ENCODE peak calls at places on chromosomes 4 and X, in five cellular contexts. C is psoas muscle, N is nephron progenitor cell, G is omental fat pad, K is cardiac fibroblast. H is an unnamed sample.

GRCh38 chr4:101337688-101338087 is 9.6 kb downstream of the PPP3CA start:
- DNase-seq in C (no peak), N (no peak), G (no peak), K (peak), H (no peak)

GRCh38 chr4:18695733-18696527 is 674.4 kb upstream of the LCORL start:
- DNase-seq in C (no peak), N (no peak), G (no peak), K (no peak), H (no peak)

GRCh38 chrX:19659929-19660328 is 144.6 kb upstream of the MAP3K15 start:
- DNase-seq in C (no peak), N (no peak), G (no peak), K (no peak), H (no peak)

GRCh38 chrX:39162322-39162721 is 361.1 kb downstream of the MID1IP1 start:
- DNase-seq in C (peak), N (peak), G (no peak), K (no peak), H (no peak)

GRCh38 chrX:118536687-118537461 is 41.3 kb downstream of the DOCK11 start:
- DNase-seq in C (no peak), N (peak), G (no peak), K (peak), H (no peak)

GRCh38 chrX:20515841-20516461 is 249.2 kb upstream of the RPS6KA3 start:
- DNase-seq in C (no peak), N (no peak), G (no peak), K (peak), H (no peak)

GRCh38 chr4:3793545-3793944 is 27.4 kb downstream of the ADRA2C start:
- DNase-seq in C (no peak), N (no peak), G (no peak), K (no peak), H (no peak)

GRCh38 chrX:71998836-71999509 is 88.3 kb downstream of the NHSL2 start:
- DNase-seq in C (no peak), N (peak), G (no peak), K (peak), H (no peak)

GRCh38 chr4:27861381-27861787 is 1000.7 kb downstream of the STIM2 start:
- DNase-seq in C (no peak), N (peak), G (no peak), K (peak), H (no peak)
- TF ChIP-seq CTCF in C (peak), N (peak), G (no peak), K (peak), H (no peak)

GRCh38 chr4:152431287-152431686 is 104.6 kb downstream of the FBXW7 start:
- DNase-seq in C (no peak), N (no peak), G (no peak), K (no peak), H (no peak)
- TF ChIP-seq CTCF in C (no peak), N (no peak), G (no peak), K (no peak), H (no peak)

DNA sequence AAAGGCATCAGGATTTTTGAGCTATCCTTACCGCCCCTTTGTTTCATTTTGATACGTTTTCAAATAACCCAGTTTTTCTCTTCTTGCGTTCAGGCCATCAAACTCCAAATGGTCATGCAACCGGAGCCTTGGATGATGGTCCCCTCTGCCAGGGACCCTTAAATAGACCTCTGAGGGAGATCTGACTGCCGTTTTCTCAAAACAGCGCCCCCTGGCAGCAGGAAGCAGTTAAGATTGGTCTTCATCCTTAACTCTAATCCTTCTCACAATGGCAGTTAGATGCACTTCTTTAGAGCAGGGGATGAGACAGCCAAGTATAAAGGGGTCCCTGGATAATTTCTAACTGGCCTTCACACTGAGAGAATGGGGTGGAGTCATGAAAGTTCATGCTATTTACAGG is 525.0 kb upstream of the SPANXN1 start:
- DNase-seq in C (no peak), N (no peak), G (no peak), K (no peak), H (no peak)
- TF ChIP-seq CTCF in C (no peak), N (no peak), G (no peak), K (no peak), H (no peak)

DNA sequence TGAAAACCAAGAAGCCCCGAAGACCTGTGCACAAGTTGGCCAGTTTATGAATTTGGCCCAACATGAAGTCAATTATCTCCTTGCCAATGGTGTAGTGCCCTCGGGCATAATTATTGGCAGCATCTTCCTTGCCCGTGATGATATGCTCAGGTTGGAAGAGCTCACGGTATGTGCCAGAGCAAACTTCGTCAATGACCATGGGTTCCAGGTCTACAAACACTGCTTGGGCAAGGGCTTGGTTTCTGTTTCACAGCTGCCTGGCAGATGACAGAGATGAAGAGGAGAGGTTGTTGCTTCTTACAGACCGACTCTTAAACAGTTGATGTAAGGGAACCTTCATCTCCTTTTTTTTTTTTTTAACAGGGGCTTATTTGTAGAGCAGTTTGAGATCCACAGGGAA is 135.6 kb upstream of the PLS3 start:
- DNase-seq in C (no peak), N (no peak), G (no peak), K (no peak), H (no peak)
- TF ChIP-seq CTCF in C (no peak), N (no peak), G (no peak), K (no peak), H (no peak)

DNA sequence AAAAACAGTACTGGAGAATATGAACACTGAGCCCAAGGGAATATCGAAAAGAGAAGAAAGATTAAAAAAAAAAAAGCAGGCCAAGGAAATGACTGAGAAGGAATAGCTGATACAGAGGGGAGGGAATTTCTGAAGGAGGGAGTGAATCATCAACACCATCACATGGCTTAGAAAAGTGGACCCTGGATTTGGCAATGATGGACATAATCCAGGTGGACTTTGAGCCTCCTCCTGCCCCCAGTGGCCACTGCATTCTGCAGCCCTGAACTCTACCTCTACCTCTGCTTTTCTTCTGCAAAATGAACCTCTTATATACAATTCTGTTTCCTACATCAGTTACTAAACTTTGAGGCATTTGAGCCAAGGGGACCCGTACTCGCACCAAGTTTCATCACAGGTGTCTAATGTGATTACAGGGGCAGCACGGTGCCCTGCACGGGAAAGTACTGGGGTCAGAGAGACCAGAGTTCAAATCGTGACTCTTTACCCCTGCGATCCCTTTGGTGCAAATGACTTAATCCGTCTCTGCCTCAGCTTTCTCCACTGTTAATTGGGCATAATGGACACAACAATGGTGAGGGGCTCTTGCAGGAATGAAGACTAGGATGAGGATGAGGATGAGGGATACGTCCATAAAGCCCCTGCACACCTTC is 1.1 kb downstream of the OCIAD2 start:
- DNase-seq in C (no peak), N (no peak), G (no peak), K (peak), H (no peak)
- TF ChIP-seq CTCF in C (no peak), N (no peak), G (no peak), K (peak), H (no peak)

H was measured in breast epithelium.